ENCODE peak calls at places on chromosomes 16 and 17, in five cellular contexts. J is activated CD4-positive, alpha-beta T cell treated with anti-CD3 and anti-CD28 coated beads, Interleukin-2, amount 10 ng/mL, durations not matched to agents 7 days and 5 days; N is anterior cingulate cortex; Y is NCI-H2227 treated with DMSO at 0.1 percent for 48 hours; L is NCI-H1694 treated with DMSO at 0.1 percent for 48 hours. U is an unnamed sample.

GRCh38 chr16:48918520-48919258 is 308.7 kb upstream of the N4BP1 start:
- DNase-seq in J (no peak), N (no peak), Y (no peak), L (no peak), U (no peak)

GRCh38 chr16:5064915-5065314 is 841 bp downstream of the C16orf89 start:
- DNase-seq in J (no peak), N (no peak), Y (no peak), L (no peak), U (no peak)

GRCh38 chr16:30697264-30698138 is 1.5 kb upstream of the SRCAP start:
- DNase-seq in J (no peak), N (peak; percentile 97), Y (peak; percentile 28), L (peak; percentile 89), U (no peak)

GRCh38 chr17:32120086-32120485 is 22.2 kb upstream of the RHOT1 start:
- DNase-seq in J (no peak), N (no peak), Y (no peak), L (no peak), U (no peak)

GRCh38 chr16:85310868-85311585 is 198.8 kb upstream of the CIBAR2 start:
- DNase-seq in J (peak; percentile 53), N (no peak), Y (no peak), L (no peak), U (no peak)

GRCh38 chr17:81870155-81870977 is 771 bp downstream of the ARHGDIA start:
- DNase-seq in J (peak; percentile 47), N (no peak), Y (peak; percentile 28), L (peak; percentile 45), U (peak; percentile 66)

GRCh38 chr17:73429440-73430164 is 117.8 kb upstream of the CDC42EP4 start:
- DNase-seq in J (peak; percentile 90), N (peak; percentile 86), Y (peak; percentile 64), L (peak; percentile 86), U (peak; percentile 93)

GRCh38 chr17:82900741-82901140 is 60.9 kb upstream of the ZNF750 start:
- DNase-seq in J (no peak), N (no peak), Y (no peak), L (no peak), U (no peak)

GRCh38 chr17:36870618-36871002 is 66.7 kb upstream of the LHX1 start:
- DNase-seq in J (no peak), N (no peak), Y (no peak), L (no peak), U (no peak)

GRCh38 chr16:72493681-72494415 is 321.9 kb upstream of the PMFBP1 start:
- DNase-seq in J (no peak), N (no peak), Y (no peak), L (no peak), U (no peak)

GRCh38 chr17:32697728-32698625 is 178.9 kb downstream of the MYO1D start:
- DNase-seq in J (no peak), N (no peak), Y (no peak), L (no peak), U (no peak)

GRCh38 chr17:9924735-9925191 is 19.7 kb upstream of the RCVRN start:
- DNase-seq in J (no peak), N (no peak), Y (peak; percentile 14), L (peak; percentile 50), U (peak; percentile 13)

GRCh38 chr16:83552193-83552592 is 255.6 kb upstream of the HSBP1 start:
- DNase-seq in J (no peak), N (no peak), Y (no peak), L (no peak), U (no peak)

GRCh38 chr17:7058831-7059447 is 15.0 kb upstream of the SLC16A11 start:
- DNase-seq in J (no peak), N (no peak), Y (no peak), L (no peak), U (no peak)

GRCh38 chr17:82332669-82333278 is 792 bp downstream of the SECTM1 start:
- DNase-seq in J (peak; percentile 32), N (no peak), Y (no peak), L (no peak), U (no peak)

GRCh38 chr16:11052080-11052808 is 107.9 kb downstream of the CLEC16A start:
- DNase-seq in J (peak; percentile 79), N (no peak), Y (no peak), L (no peak), U (no peak)

GRCh38 chr17:37465058-37465616 is 24.6 kb upstream of the DUSP14 start:
- DNase-seq in J (no peak), N (no peak), Y (no peak), L (no peak), U (no peak)

GRCh38 chr16:14629612-14629918 is 495 bp downstream of the PARN start:
- DNase-seq in J (no peak), N (no peak), Y (no peak), L (no peak), U (no peak)

GRCh38 chr16:9013508-9013864 is 49.8 kb upstream of the USP7 start:
- DNase-seq in J (no peak), N (no peak), Y (no peak), L (no peak), U (no peak)

GRCh38 chr16:13873835-13874438 is 46.0 kb upstream of the ERCC4 start:
- DNase-seq in J (no peak), N (no peak), Y (peak; percentile 17), L (no peak), U (peak; percentile 44)

GRCh38 chr16:26598989-26599785 is 467.5 kb upstream of the C16orf82 start:
- DNase-seq in J (no peak), N (no peak), Y (no peak), L (no peak), U (no peak)

GRCh38 chr16:19223235-19223847 is 55.3 kb downstream of the SYT17 start:
- DNase-seq in J (peak; percentile 41), N (no peak), Y (no peak), L (no peak), U (no peak)

GRCh38 chr17:61232871-61233270 is 166.8 kb upstream of the TBX2 start:
- DNase-seq in J (no peak), N (no peak), Y (no peak), L (no peak), U (no peak)

GRCh38 chr16:88315543-88316105 is 67.1 kb upstream of the ZNF469 start:
- DNase-seq in J (no peak), N (no peak), Y (no peak), L (no peak), U (no peak)

GRCh38 chr17:77501101-77501566 is 360.4 kb downstream of the SEC14L1 start:
- DNase-seq in J (peak; percentile 46), N (no peak), Y (no peak), L (peak; percentile 54), U (peak; percentile 61)

U was measured in HAP-1.